ENCODE peak calls at places on chromosomes 4 and X, in ten cellular contexts. One of them, this sample, is unnamed.
A peak's percentile ranks its signal among the peaks of the same experiment; 100 is the strongest.

GRCh38 chrX:85419293-85419692 is 39.8 kb upstream of the POF1B start:
- DNase-seq in stimulated activated CD4-positive, alpha-beta T cell treated with anti-CD3 and anti-CD28 coated beads, Interleukin-1b, Interleukin-23, amount 100 ng/mL, for 48 hours: no peak
- DNase-seq in NCI-H2107: no peak
- DNase-seq in stimulated activated CD8-positive, alpha-beta memory T cell treated with anti-CD3 and anti-CD28 coated beads, Interleukin-4, amount 100 ng/mL, for 24 hours: no peak
- DNase-seq in Right ventricle myocardium superior: no peak
- DNase-seq in adrenal gland: no peak
- DNase-seq in NCI-H345: no peak
- DNase-seq in heart right ventricle: no peak
- DNase-seq in D341Med: no peak
- DNase-seq in kidney tubule cell: no peak
- DNase-seq in this sample: no peak

GRCh38 chr4:8600266-8600665 is 7.7 kb downstream of the CPZ start:
- DNase-seq in stimulated activated CD4-positive, alpha-beta T cell treated with anti-CD3 and anti-CD28 coated beads, Interleukin-1b, Interleukin-23, amount 100 ng/mL, for 48 hours: no peak
- DNase-seq in NCI-H2107: no peak
- DNase-seq in stimulated activated CD8-positive, alpha-beta memory T cell treated with anti-CD3 and anti-CD28 coated beads, Interleukin-4, amount 100 ng/mL, for 24 hours: no peak
- DNase-seq in Right ventricle myocardium superior: no peak
- DNase-seq in adrenal gland: no peak
- DNase-seq in NCI-H345: no peak
- DNase-seq in heart right ventricle: no peak
- DNase-seq in D341Med: no peak
- DNase-seq in kidney tubule cell: no peak
- DNase-seq in this sample: no peak

GRCh38 chr4:15906024-15906443 is 32.5 kb downstream of the FGFBP1 start:
- DNase-seq in stimulated activated CD4-positive, alpha-beta T cell treated with anti-CD3 and anti-CD28 coated beads, Interleukin-1b, Interleukin-23, amount 100 ng/mL, for 48 hours: peak; percentile 39
- DNase-seq in NCI-H2107: no peak
- DNase-seq in stimulated activated CD8-positive, alpha-beta memory T cell treated with anti-CD3 and anti-CD28 coated beads, Interleukin-4, amount 100 ng/mL, for 24 hours: peak; percentile 8
- DNase-seq in Right ventricle myocardium superior: peak; percentile 52
- DNase-seq in adrenal gland: no peak
- DNase-seq in NCI-H345: peak; percentile 76
- DNase-seq in heart right ventricle: no peak
- DNase-seq in D341Med: peak; percentile 42
- DNase-seq in kidney tubule cell: peak; percentile 89
- DNase-seq in this sample: no peak

GRCh38 chr4:143391895-143392294 is 55.2 kb downstream of the GAB1 start:
- DNase-seq in stimulated activated CD4-positive, alpha-beta T cell treated with anti-CD3 and anti-CD28 coated beads, Interleukin-1b, Interleukin-23, amount 100 ng/mL, for 48 hours: no peak
- DNase-seq in NCI-H2107: no peak
- DNase-seq in stimulated activated CD8-positive, alpha-beta memory T cell treated with anti-CD3 and anti-CD28 coated beads, Interleukin-4, amount 100 ng/mL, for 24 hours: no peak
- DNase-seq in Right ventricle myocardium superior: no peak
- DNase-seq in adrenal gland: no peak
- DNase-seq in NCI-H345: no peak
- DNase-seq in heart right ventricle: no peak
- DNase-seq in D341Med: no peak
- DNase-seq in kidney tubule cell: no peak
- DNase-seq in this sample: no peak

GRCh38 chr4:54333657-54334056 is 104.6 kb downstream of the PDGFRA start:
- DNase-seq in stimulated activated CD4-positive, alpha-beta T cell treated with anti-CD3 and anti-CD28 coated beads, Interleukin-1b, Interleukin-23, amount 100 ng/mL, for 48 hours: no peak
- DNase-seq in NCI-H2107: no peak
- DNase-seq in stimulated activated CD8-positive, alpha-beta memory T cell treated with anti-CD3 and anti-CD28 coated beads, Interleukin-4, amount 100 ng/mL, for 24 hours: no peak
- DNase-seq in Right ventricle myocardium superior: no peak
- DNase-seq in adrenal gland: no peak
- DNase-seq in NCI-H345: no peak
- DNase-seq in heart right ventricle: no peak
- DNase-seq in D341Med: no peak
- DNase-seq in kidney tubule cell: no peak
- DNase-seq in this sample: peak; percentile 19

GRCh38 chr4:127968565-127968964 is 3.4 kb downstream of the ABHD18 start:
- DNase-seq in stimulated activated CD4-positive, alpha-beta T cell treated with anti-CD3 and anti-CD28 coated beads, Interleukin-1b, Interleukin-23, amount 100 ng/mL, for 48 hours: no peak
- DNase-seq in NCI-H2107: no peak
- DNase-seq in stimulated activated CD8-positive, alpha-beta memory T cell treated with anti-CD3 and anti-CD28 coated beads, Interleukin-4, amount 100 ng/mL, for 24 hours: no peak
- DNase-seq in Right ventricle myocardium superior: no peak
- DNase-seq in adrenal gland: no peak
- DNase-seq in NCI-H345: no peak
- DNase-seq in heart right ventricle: peak; percentile 47
- DNase-seq in D341Med: no peak
- DNase-seq in kidney tubule cell: no peak
- DNase-seq in this sample: no peak

GRCh38 chrX:131728295-131729145 is 184.6 kb downstream of the OR13H1 start:
- DNase-seq in stimulated activated CD4-positive, alpha-beta T cell treated with anti-CD3 and anti-CD28 coated beads, Interleukin-1b, Interleukin-23, amount 100 ng/mL, for 48 hours: no peak
- DNase-seq in NCI-H2107: no peak
- DNase-seq in stimulated activated CD8-positive, alpha-beta memory T cell treated with anti-CD3 and anti-CD28 coated beads, Interleukin-4, amount 100 ng/mL, for 24 hours: peak; percentile 49
- DNase-seq in Right ventricle myocardium superior: no peak
- DNase-seq in adrenal gland: peak; percentile 90
- DNase-seq in NCI-H345: no peak
- DNase-seq in heart right ventricle: no peak
- DNase-seq in D341Med: no peak
- DNase-seq in kidney tubule cell: peak; percentile 83
- DNase-seq in this sample: peak; percentile 77

GRCh38 chr4:74218201-74218600 is 60.3 kb downstream of the MTHFD2L start:
- DNase-seq in stimulated activated CD4-positive, alpha-beta T cell treated with anti-CD3 and anti-CD28 coated beads, Interleukin-1b, Interleukin-23, amount 100 ng/mL, for 48 hours: no peak
- DNase-seq in NCI-H2107: no peak
- DNase-seq in stimulated activated CD8-positive, alpha-beta memory T cell treated with anti-CD3 and anti-CD28 coated beads, Interleukin-4, amount 100 ng/mL, for 24 hours: no peak
- DNase-seq in Right ventricle myocardium superior: no peak
- DNase-seq in adrenal gland: no peak
- DNase-seq in NCI-H345: no peak
- DNase-seq in heart right ventricle: no peak
- DNase-seq in D341Med: no peak
- DNase-seq in kidney tubule cell: peak; percentile 4
- DNase-seq in this sample: no peak

GRCh38 chr4:69054578-69055200 is 41.6 kb upstream of the UGT2B7 start:
- DNase-seq in stimulated activated CD4-positive, alpha-beta T cell treated with anti-CD3 and anti-CD28 coated beads, Interleukin-1b, Interleukin-23, amount 100 ng/mL, for 48 hours: no peak
- DNase-seq in NCI-H2107: no peak
- DNase-seq in stimulated activated CD8-positive, alpha-beta memory T cell treated with anti-CD3 and anti-CD28 coated beads, Interleukin-4, amount 100 ng/mL, for 24 hours: no peak
- DNase-seq in Right ventricle myocardium superior: no peak
- DNase-seq in adrenal gland: no peak
- DNase-seq in NCI-H345: no peak
- DNase-seq in heart right ventricle: no peak
- DNase-seq in D341Med: no peak
- DNase-seq in kidney tubule cell: peak; percentile 94
- DNase-seq in this sample: no peak

GRCh38 chr4:27145556-27145955 is 284.9 kb downstream of the STIM2 start:
- DNase-seq in stimulated activated CD4-positive, alpha-beta T cell treated with anti-CD3 and anti-CD28 coated beads, Interleukin-1b, Interleukin-23, amount 100 ng/mL, for 48 hours: no peak
- DNase-seq in NCI-H2107: no peak
- DNase-seq in stimulated activated CD8-positive, alpha-beta memory T cell treated with anti-CD3 and anti-CD28 coated beads, Interleukin-4, amount 100 ng/mL, for 24 hours: no peak
- DNase-seq in Right ventricle myocardium superior: no peak
- DNase-seq in adrenal gland: no peak
- DNase-seq in NCI-H345: no peak
- DNase-seq in heart right ventricle: no peak
- DNase-seq in D341Med: no peak
- DNase-seq in kidney tubule cell: no peak
- DNase-seq in this sample: no peak

This sample was measured in C1 segment of cervical spinal cord.